ENCODE peak calls at places on chromosome 4, in four cellular contexts. S is mesenchymal stem cell; P is stimulated activated CD8-positive, alpha-beta memory T cell treated with anti-CD3 and anti-CD28 coated beads, Interleukin-4, amount 100 ng/mL, for 24 hours; C is HCEC 1CT. F is an unnamed sample.

GRCh38 chr4:84341559-84341958 is 157.5 kb downstream of the NKX6-1 start:
- DNase-seq in C (no peak), P (no peak), S (no peak), F (no peak)

GRCh38 chr4:76905521-76905920 is 7.6 kb upstream of the SOWAHB start:
- DNase-seq in P (no peak), C (peak), S (peak), F (peak)

GRCh38 chr4:142278663-142279062 is 567.4 kb downstream of the INPP4B start:
- DNase-seq in S (no peak), P (no peak), C (no peak), F (no peak)

GRCh38 chr4:94621491-94622080 is 136.2 kb upstream of the BMPR1B start:
- DNase-seq in P (no peak), S (peak), C (peak), F (peak)

GRCh38 chr4:1842339-1842895 is 13.5 kb downstream of the LETM1 start:
- DNase-seq in C (no peak), S (no peak), P (no peak), F (no peak)

GRCh38 chr4:108646706-108647105 is 3.7 kb upstream of the OSTC start:
- DNase-seq in C (no peak), S (no peak), P (no peak), F (no peak)

GRCh38 chr4:102165584-102165983 is 179.7 kb downstream of the SLC39A8 start:
- DNase-seq in P (no peak), S (no peak), C (no peak), F (no peak)

GRCh38 chr4:108762559-108763225 is at the start of gene ETNPPL:
- DNase-seq in P (peak), C (no peak), S (peak), F (no peak)

GRCh38 chr4:55635760-55636621 is at the start of gene NMU:
- DNase-seq in P (peak), C (no peak), S (peak), F (no peak)

GRCh38 chr4:168683595-168683994 is 186.7 kb downstream of the PALLD start:
- DNase-seq in C (peak), S (peak), P (no peak), F (no peak)

GRCh38 chr4:17332483-17332882 is 179.4 kb downstream of the QDPR start:
- DNase-seq in C (no peak), S (no peak), P (no peak), F (no peak)

GRCh38 chr4:41832961-41833360 is 84.4 kb upstream of the PHOX2B start:
- DNase-seq in S (peak), C (no peak), P (no peak), F (no peak)

GRCh38 chr4:26248647-26249046 is 72.2 kb upstream of the RBPJ start:
- DNase-seq in C (peak), P (no peak), S (peak), F (no peak)

GRCh38 chr4:21387683-21388082 is 560.9 kb downstream of the KCNIP4 start:
- DNase-seq in S (no peak), P (no peak), C (no peak), F (no peak)

GRCh38 chr4:176052744-176053143 is 12.9 kb upstream of the WDR17 start:
- DNase-seq in P (no peak), S (no peak), C (no peak), F (no peak)

GRCh38 chr4:31575504-31575903 is 855.3 kb downstream of the PCDH7 start:
- DNase-seq in C (no peak), P (no peak), S (no peak), F (no peak)